ENCODE peak calls at places on chromosomes 1 and 21, in six cellular contexts. One of them, this sample, is unnamed.

GRCh38 chr1:2135866-2136265 is 58.7 kb downstream of the FAAP20 start:
- DNase-seq in left lung: peak
- DNase-seq in A549: no peak
- DNase-seq in endothelial cell: no peak
- DNase-seq in PC-9: no peak
- DNase-seq in neural crest cell: no peak
- DNase-seq in this sample: no peak

GRCh38 chr1:153669606-153670005 is 1.2 kb downstream of the ILF2 start:
- DNase-seq in left lung: no peak
- DNase-seq in A549: no peak
- DNase-seq in endothelial cell: no peak
- DNase-seq in PC-9: no peak
- DNase-seq in neural crest cell: no peak
- DNase-seq in this sample: no peak

GRCh38 chr1:66685670-66686069 is 66.6 kb upstream of the DYNLT5 start:
- DNase-seq in left lung: no peak
- DNase-seq in A549: no peak
- DNase-seq in endothelial cell: no peak
- DNase-seq in PC-9: no peak
- DNase-seq in neural crest cell: no peak
- DNase-seq in this sample: no peak

GRCh38 chr1:166822385-166822784 is 16.9 kb upstream of the POGK start:
- DNase-seq in left lung: no peak
- DNase-seq in A549: peak
- DNase-seq in endothelial cell: no peak
- DNase-seq in PC-9: no peak
- DNase-seq in neural crest cell: no peak
- DNase-seq in this sample: no peak

GRCh38 chr1:198680174-198680871 is 41.5 kb downstream of the PTPRC start:
- DNase-seq in left lung: peak
- DNase-seq in A549: no peak
- DNase-seq in endothelial cell: no peak
- DNase-seq in PC-9: no peak
- DNase-seq in neural crest cell: no peak
- DNase-seq in this sample: no peak

GRCh38 chr1:43936470-43937151 is 3.0 kb downstream of the ARTN start:
- DNase-seq in left lung: peak
- DNase-seq in A549: no peak
- DNase-seq in endothelial cell: peak
- DNase-seq in PC-9: no peak
- DNase-seq in neural crest cell: peak
- DNase-seq in this sample: peak

GRCh38 chr21:36097427-36098230 is 27.8 kb downstream of the CBR1 start:
- DNase-seq in left lung: no peak
- DNase-seq in A549: no peak
- DNase-seq in endothelial cell: no peak
- DNase-seq in PC-9: no peak
- DNase-seq in neural crest cell: no peak
- DNase-seq in this sample: no peak

GRCh38 chr1:232123775-232124659 is 497.4 kb downstream of the DISC1 start:
- DNase-seq in left lung: no peak
- DNase-seq in A549: no peak
- DNase-seq in endothelial cell: no peak
- DNase-seq in PC-9: no peak
- DNase-seq in neural crest cell: no peak
- DNase-seq in this sample: no peak

GRCh38 chr1:165395522-165396300 is 39.2 kb upstream of the LMX1A start:
- DNase-seq in left lung: no peak
- DNase-seq in A549: no peak
- DNase-seq in endothelial cell: no peak
- DNase-seq in PC-9: no peak
- DNase-seq in neural crest cell: no peak
- DNase-seq in this sample: no peak

GRCh38 chr1:44619261-44619900 is 54.9 kb downstream of the TMEM53 start:
- DNase-seq in left lung: no peak
- DNase-seq in A549: no peak
- DNase-seq in endothelial cell: no peak
- DNase-seq in PC-9: no peak
- DNase-seq in neural crest cell: no peak
- DNase-seq in this sample: no peak

GRCh38 chr1:45864765-45865164 is 61.4 kb downstream of the MAST2 start:
- DNase-seq in left lung: no peak
- DNase-seq in A549: no peak
- DNase-seq in endothelial cell: no peak
- DNase-seq in PC-9: no peak
- DNase-seq in neural crest cell: no peak
- DNase-seq in this sample: no peak

GRCh38 chr1:226308166-226308722 is 720 bp downstream of the LIN9 start:
- DNase-seq in left lung: no peak
- DNase-seq in A549: peak
- DNase-seq in endothelial cell: no peak
- DNase-seq in PC-9: no peak
- DNase-seq in neural crest cell: peak
- DNase-seq in this sample: no peak

GRCh38 chr21:15604424-15604823 is 125.4 kb upstream of the USP25 start:
- DNase-seq in left lung: no peak
- DNase-seq in A549: peak
- DNase-seq in endothelial cell: no peak
- DNase-seq in PC-9: peak
- DNase-seq in neural crest cell: no peak
- DNase-seq in this sample: no peak

GRCh38 chr1:95069711-95070093 is 3.0 kb downstream of the ALG14 start:
- DNase-seq in left lung: no peak
- DNase-seq in A549: no peak
- DNase-seq in endothelial cell: no peak
- DNase-seq in PC-9: no peak
- DNase-seq in neural crest cell: no peak
- DNase-seq in this sample: no peak

GRCh38 chr1:95071539-95071938 is 1.2 kb downstream of the ALG14 start:
- DNase-seq in left lung: no peak
- DNase-seq in A549: no peak
- DNase-seq in endothelial cell: no peak
- DNase-seq in PC-9: no peak
- DNase-seq in neural crest cell: no peak
- DNase-seq in this sample: no peak

GRCh38 chr1:95073446-95073845 is 695 bp upstream of the ALG14 start:
- DNase-seq in left lung: no peak
- DNase-seq in A549: no peak
- DNase-seq in endothelial cell: no peak
- DNase-seq in PC-9: no peak
- DNase-seq in neural crest cell: no peak
- DNase-seq in this sample: no peak

GRCh38 chr1:95072117-95072516 is 634 bp downstream of the ALG14 start:
- DNase-seq in left lung: no peak
- DNase-seq in A549: no peak
- DNase-seq in endothelial cell: no peak
- DNase-seq in PC-9: no peak
- DNase-seq in neural crest cell: no peak
- DNase-seq in this sample: no peak

GRCh38 chr1:95072532-95073419 is at the start of gene ALG14:
- DNase-seq in left lung: peak
- DNase-seq in A549: peak
- DNase-seq in endothelial cell: peak
- DNase-seq in PC-9: peak
- DNase-seq in neural crest cell: peak
- DNase-seq in this sample: peak
- TF ChIP-seq CTCF in left lung: no peak
- TF ChIP-seq CTCF in A549: no peak
- TF ChIP-seq CTCF in endothelial cell: no peak
- TF ChIP-seq CTCF in PC-9: no peak
- TF ChIP-seq CTCF in neural crest cell: no peak
- TF ChIP-seq CTCF in this sample: no peak

GRCh38 chr1:230120949-230121381 is 53.9 kb downstream of the GALNT2 start:
- DNase-seq in left lung: no peak
- DNase-seq in A549: peak
- DNase-seq in endothelial cell: peak
- DNase-seq in PC-9: no peak
- DNase-seq in neural crest cell: peak
- DNase-seq in this sample: no peak

GRCh38 chr1:230121950-230122349 is 54.9 kb downstream of the GALNT2 start:
- DNase-seq in left lung: no peak
- DNase-seq in A549: no peak
- DNase-seq in endothelial cell: no peak
- DNase-seq in PC-9: no peak
- DNase-seq in neural crest cell: no peak
- DNase-seq in this sample: no peak

GRCh38 chr1:230122361-230123279 is 55.6 kb downstream of the GALNT2 start:
- DNase-seq in left lung: no peak
- DNase-seq in A549: no peak
- DNase-seq in endothelial cell: no peak
- DNase-seq in PC-9: no peak
- DNase-seq in neural crest cell: no peak
- DNase-seq in this sample: no peak

GRCh38 chr1:230119340-230119739 is 52.3 kb downstream of the GALNT2 start:
- DNase-seq in left lung: no peak
- DNase-seq in A549: no peak
- DNase-seq in endothelial cell: no peak
- DNase-seq in PC-9: no peak
- DNase-seq in neural crest cell: no peak
- DNase-seq in this sample: no peak

GRCh38 chr1:230120289-230120948 is 53.4 kb downstream of the GALNT2 start:
- DNase-seq in left lung: no peak
- DNase-seq in A549: no peak
- DNase-seq in endothelial cell: no peak
- DNase-seq in PC-9: no peak
- DNase-seq in neural crest cell: no peak
- DNase-seq in this sample: no peak
- TF ChIP-seq CTCF in left lung: no peak
- TF ChIP-seq CTCF in A549: no peak
- TF ChIP-seq CTCF in endothelial cell: no peak
- TF ChIP-seq CTCF in PC-9: no peak
- TF ChIP-seq CTCF in neural crest cell: no peak
- TF ChIP-seq CTCF in this sample: no peak

DNA sequence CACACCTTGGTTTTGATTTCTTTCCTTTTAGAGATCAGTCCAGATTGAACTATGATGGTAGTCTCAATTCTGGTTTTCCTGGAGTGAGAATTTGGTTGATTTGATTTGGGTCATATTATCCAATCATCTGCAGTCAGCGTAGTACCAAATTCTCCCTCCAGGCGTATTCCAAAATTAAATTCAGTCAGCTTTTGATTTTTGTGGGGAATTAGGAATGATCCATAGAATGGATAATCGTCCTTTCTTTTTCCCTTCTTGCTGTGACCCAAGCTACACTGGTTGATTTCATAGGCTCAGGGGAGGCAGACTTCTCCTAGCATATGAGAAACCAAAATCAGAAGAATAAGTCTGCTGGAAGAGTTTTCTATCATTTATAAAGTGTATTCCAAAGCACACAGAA is 4.9 kb downstream of the PRCC start:
- DNase-seq in left lung: no peak
- DNase-seq in A549: no peak
- DNase-seq in endothelial cell: no peak
- DNase-seq in PC-9: no peak
- DNase-seq in neural crest cell: no peak
- DNase-seq in this sample: no peak
- TF ChIP-seq CTCF in left lung: no peak
- TF ChIP-seq CTCF in A549: no peak
- TF ChIP-seq CTCF in endothelial cell: peak
- TF ChIP-seq CTCF in PC-9: no peak
- TF ChIP-seq CTCF in neural crest cell: peak
- TF ChIP-seq CTCF in this sample: peak

DNA sequence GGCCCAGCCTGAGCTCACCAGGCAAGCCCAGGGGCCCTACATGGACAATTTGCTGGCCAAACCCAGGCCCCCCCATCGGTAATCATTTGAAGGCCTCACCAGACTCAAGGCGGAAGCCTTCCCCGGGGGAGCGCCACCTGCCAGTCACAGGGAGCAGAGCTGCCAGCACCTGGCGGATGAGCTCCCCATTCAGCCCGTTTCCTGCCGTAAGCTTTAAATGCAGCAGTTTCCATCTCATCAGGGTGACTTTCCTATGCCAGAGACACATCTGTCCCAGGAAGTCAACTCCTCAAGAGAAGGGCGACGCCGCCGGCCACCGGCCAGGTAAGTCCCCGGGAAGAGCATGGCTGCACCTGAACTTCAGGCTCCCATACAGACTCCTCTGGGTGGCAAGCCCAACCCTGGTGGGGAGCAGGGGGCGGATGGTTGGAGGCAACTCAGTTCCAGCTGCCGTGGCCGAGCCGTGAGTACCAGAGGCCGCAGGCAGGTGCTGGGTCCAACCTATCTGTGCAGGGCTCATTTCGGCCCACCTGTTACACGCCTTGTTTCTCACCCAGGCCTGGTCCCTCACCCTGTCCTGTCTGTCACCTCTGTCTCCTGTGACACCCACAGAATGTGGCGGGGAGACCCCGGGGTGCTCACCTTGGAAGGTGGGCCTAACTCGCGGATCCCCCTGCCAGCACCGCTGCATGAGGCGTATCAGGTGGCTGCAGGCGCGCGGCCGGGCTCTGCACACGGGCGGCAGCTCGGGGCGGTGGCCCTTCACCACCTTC is 20.7 kb downstream of the RIPK4 start:
- DNase-seq in left lung: no peak
- DNase-seq in A549: no peak
- DNase-seq in endothelial cell: no peak
- DNase-seq in PC-9: no peak
- DNase-seq in neural crest cell: no peak
- DNase-seq in this sample: no peak
- TF ChIP-seq CTCF in left lung: no peak
- TF ChIP-seq CTCF in A549: no peak
- TF ChIP-seq CTCF in endothelial cell: no peak
- TF ChIP-seq CTCF in PC-9: no peak
- TF ChIP-seq CTCF in neural crest cell: no peak
- TF ChIP-seq CTCF in this sample: no peak

GRCh38 chr1:175163702-175164101 is 28.9 kb downstream of the KIAA0040 start:
- DNase-seq in left lung: no peak
- DNase-seq in A549: no peak
- DNase-seq in endothelial cell: no peak
- DNase-seq in PC-9: no peak
- DNase-seq in neural crest cell: no peak
- DNase-seq in this sample: no peak
- TF ChIP-seq CTCF in left lung: no peak
- TF ChIP-seq CTCF in A549: no peak
- TF ChIP-seq CTCF in endothelial cell: no peak
- TF ChIP-seq CTCF in PC-9: no peak
- TF ChIP-seq CTCF in neural crest cell: no peak
- TF ChIP-seq CTCF in this sample: no peak

GRCh38 chr1:40952744-40953315 is 26.7 kb upstream of the CTPS1 start:
- DNase-seq in left lung: no peak
- DNase-seq in A549: no peak
- DNase-seq in endothelial cell: no peak
- DNase-seq in PC-9: no peak
- DNase-seq in neural crest cell: no peak
- DNase-seq in this sample: no peak
- TF ChIP-seq CTCF in left lung: no peak
- TF ChIP-seq CTCF in A549: peak
- TF ChIP-seq CTCF in endothelial cell: no peak
- TF ChIP-seq CTCF in PC-9: peak
- TF ChIP-seq CTCF in neural crest cell: no peak
- TF ChIP-seq CTCF in this sample: no peak

GRCh38 chr1:23394664-23395063 is 25.0 kb upstream of the ZNF436 start:
- DNase-seq in left lung: no peak
- DNase-seq in A549: no peak
- DNase-seq in endothelial cell: no peak
- DNase-seq in PC-9: no peak
- DNase-seq in neural crest cell: peak
- DNase-seq in this sample: no peak
- TF ChIP-seq CTCF in left lung: no peak
- TF ChIP-seq CTCF in A549: no peak
- TF ChIP-seq CTCF in endothelial cell: no peak
- TF ChIP-seq CTCF in PC-9: no peak
- TF ChIP-seq CTCF in neural crest cell: no peak
- TF ChIP-seq CTCF in this sample: no peak

This sample was measured in mesothelial cell of epicardium.